ENCODE peak calls at places on chromosomes 4 and X, in four cellular contexts. One of them, this sample, is unnamed.

GRCh38 chrX:17923546-17923945 is 62.4 kb upstream of the RAI2 start:
- DNase-seq in body of pancreas: no peak
- DNase-seq in SK-N-SH: peak; percentile 23
- DNase-seq in HFF-Myc: no peak
- DNase-seq in this sample: peak; percentile 1

GRCh38 chr4:5773271-5773555 is 62.2 kb downstream of the EVC start:
- DNase-seq in SK-N-SH: no peak
- DNase-seq in HFF-Myc: peak; percentile 89
- DNase-seq in body of pancreas: no peak
- DNase-seq in this sample: no peak

GRCh38 chr4:53161475-53162423 is 204.1 kb downstream of the SCFD2 start:
- DNase-seq in SK-N-SH: no peak
- DNase-seq in HFF-Myc: no peak
- DNase-seq in body of pancreas: no peak
- DNase-seq in this sample: no peak

GRCh38 chr4:1393866-1394265 is 12.4 kb downstream of the NKX1-1 start:
- DNase-seq in HFF-Myc: no peak
- DNase-seq in SK-N-SH: no peak
- DNase-seq in body of pancreas: peak; percentile 5
- DNase-seq in this sample: no peak

GRCh38 chr4:185219551-185220344 is 10.3 kb downstream of the SNX25 start:
- DNase-seq in body of pancreas: peak; percentile 56
- DNase-seq in HFF-Myc: no peak
- DNase-seq in SK-N-SH: no peak
- DNase-seq in this sample: peak; percentile 62

GRCh38 chr4:11312389-11312788 is 116.3 kb downstream of the HS3ST1 start:
- DNase-seq in body of pancreas: no peak
- DNase-seq in SK-N-SH: no peak
- DNase-seq in HFF-Myc: no peak
- DNase-seq in this sample: no peak

GRCh38 chr4:120071192-120071795 is 4.6 kb upstream of the MAD2L1 start:
- DNase-seq in HFF-Myc: peak; percentile 46
- DNase-seq in SK-N-SH: peak; percentile 24
- DNase-seq in body of pancreas: peak; percentile 41
- DNase-seq in this sample: peak; percentile 73

GRCh38 chr4:56907489-56908205 is at the start of gene REST:
- DNase-seq in body of pancreas: peak; percentile 79
- DNase-seq in HFF-Myc: no peak
- DNase-seq in SK-N-SH: peak; percentile 92
- DNase-seq in this sample: peak; percentile 85

GRCh38 chrX:38279188-38279587 is 48.1 kb downstream of the RPGR start:
- DNase-seq in body of pancreas: no peak
- DNase-seq in HFF-Myc: no peak
- DNase-seq in SK-N-SH: no peak
- DNase-seq in this sample: no peak

GRCh38 chrX:38214551-38214950 is 6.1 kb downstream of the SRPX start:
- DNase-seq in HFF-Myc: no peak
- DNase-seq in body of pancreas: no peak
- DNase-seq in SK-N-SH: no peak
- DNase-seq in this sample: no peak

GRCh38 chrX:116267511-116268040 is 97.0 kb downstream of the AGTR2 start:
- DNase-seq in HFF-Myc: no peak
- DNase-seq in body of pancreas: no peak
- DNase-seq in SK-N-SH: no peak
- DNase-seq in this sample: no peak

GRCh38 chrX:123648028-123648810 is 84.6 kb downstream of the THOC2 start:
- DNase-seq in body of pancreas: no peak
- DNase-seq in SK-N-SH: no peak
- DNase-seq in HFF-Myc: peak; percentile 5
- DNase-seq in this sample: peak; percentile 3

GRCh38 chr4:155777971-155778710 is 19.3 kb downstream of the GUCY1B1 start:
- DNase-seq in SK-N-SH: no peak
- DNase-seq in body of pancreas: peak; percentile 57
- DNase-seq in HFF-Myc: no peak
- DNase-seq in this sample: no peak

GRCh38 chr4:89158884-89159503 is 47.7 kb downstream of the TIGD2 start:
- DNase-seq in SK-N-SH: peak; percentile 42
- DNase-seq in body of pancreas: no peak
- DNase-seq in HFF-Myc: peak; percentile 24
- DNase-seq in this sample: peak; percentile 23

GRCh38 chr4:177079327-177079726 is 230.3 kb upstream of the NEIL3 start:
- DNase-seq in body of pancreas: no peak
- DNase-seq in SK-N-SH: no peak
- DNase-seq in HFF-Myc: no peak
- DNase-seq in this sample: no peak

GRCh38 chrX:88830113-88830512 is 83.1 kb downstream of the CPXCR1 start:
- DNase-seq in SK-N-SH: no peak
- DNase-seq in body of pancreas: no peak
- DNase-seq in HFF-Myc: no peak
- DNase-seq in this sample: no peak

GRCh38 chr4:5616331-5616950 is 91.9 kb downstream of the EVC2 start:
- DNase-seq in body of pancreas: no peak
- DNase-seq in HFF-Myc: no peak
- DNase-seq in SK-N-SH: no peak
- DNase-seq in this sample: no peak

GRCh38 chr4:154254999-154255398 is 236.6 kb downstream of the DCHS2 start:
- DNase-seq in HFF-Myc: no peak
- DNase-seq in body of pancreas: no peak
- DNase-seq in SK-N-SH: no peak
- DNase-seq in this sample: no peak

GRCh38 chrX:103730746-103731508 is 20.2 kb downstream of the TMEM31 start:
- DNase-seq in SK-N-SH: no peak
- DNase-seq in body of pancreas: no peak
- DNase-seq in HFF-Myc: peak; percentile 24
- DNase-seq in this sample: no peak

DNA sequence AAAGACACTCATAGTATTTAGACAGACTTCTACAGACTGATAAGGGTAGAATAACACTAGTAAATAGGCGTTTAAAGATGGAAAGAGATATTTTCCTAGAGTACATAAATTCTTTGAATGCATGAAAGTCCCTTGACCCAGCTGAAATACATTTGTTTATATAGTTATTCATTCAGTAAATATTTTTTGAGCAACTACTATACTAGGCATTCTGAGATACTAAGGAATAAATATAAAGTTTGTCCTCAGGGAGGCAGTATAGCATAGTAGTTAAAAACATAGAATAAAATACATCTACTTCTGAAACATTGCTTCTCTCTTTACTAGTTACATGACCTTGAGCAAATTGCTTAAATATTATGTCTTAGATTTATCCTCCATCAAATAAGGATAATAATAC is 27.4 kb downstream of the HMGN5 start:
- DNase-seq in body of pancreas: no peak
- DNase-seq in SK-N-SH: no peak
- DNase-seq in HFF-Myc: no peak
- DNase-seq in this sample: peak; percentile 2
- TF ChIP-seq CTCF in body of pancreas: no peak
- TF ChIP-seq CTCF in SK-N-SH: peak; percentile 62
- TF ChIP-seq CTCF in HFF-Myc: no peak
- TF ChIP-seq CTCF in this sample: no peak

GRCh38 chrX:8731579-8732395 is at the start of gene ANOS1:
- DNase-seq in SK-N-SH: peak; percentile 58
- DNase-seq in body of pancreas: peak; percentile 17
- DNase-seq in HFF-Myc: no peak
- DNase-seq in this sample: no peak
- H3K4me3 ChIP-seq in SK-N-SH: no peak within 1 kb of the TSS
- H3K4me3 ChIP-seq in body of pancreas: no peak within 1 kb of the TSS
- H3K4me3 ChIP-seq in HFF-Myc: peak within 1 kb of the TSS; percentile 31
- H3K4me3 ChIP-seq in this sample: no peak within 1 kb of the TSS

GRCh38 chrX:96761566-96761965 is 76.9 kb downstream of the DIAPH2 start:
- DNase-seq in SK-N-SH: no peak
- DNase-seq in body of pancreas: no peak
- DNase-seq in HFF-Myc: no peak
- DNase-seq in this sample: no peak
- TF ChIP-seq CTCF in SK-N-SH: no peak
- TF ChIP-seq CTCF in body of pancreas: no peak
- TF ChIP-seq CTCF in HFF-Myc: no peak
- TF ChIP-seq CTCF in this sample: no peak

DNA sequence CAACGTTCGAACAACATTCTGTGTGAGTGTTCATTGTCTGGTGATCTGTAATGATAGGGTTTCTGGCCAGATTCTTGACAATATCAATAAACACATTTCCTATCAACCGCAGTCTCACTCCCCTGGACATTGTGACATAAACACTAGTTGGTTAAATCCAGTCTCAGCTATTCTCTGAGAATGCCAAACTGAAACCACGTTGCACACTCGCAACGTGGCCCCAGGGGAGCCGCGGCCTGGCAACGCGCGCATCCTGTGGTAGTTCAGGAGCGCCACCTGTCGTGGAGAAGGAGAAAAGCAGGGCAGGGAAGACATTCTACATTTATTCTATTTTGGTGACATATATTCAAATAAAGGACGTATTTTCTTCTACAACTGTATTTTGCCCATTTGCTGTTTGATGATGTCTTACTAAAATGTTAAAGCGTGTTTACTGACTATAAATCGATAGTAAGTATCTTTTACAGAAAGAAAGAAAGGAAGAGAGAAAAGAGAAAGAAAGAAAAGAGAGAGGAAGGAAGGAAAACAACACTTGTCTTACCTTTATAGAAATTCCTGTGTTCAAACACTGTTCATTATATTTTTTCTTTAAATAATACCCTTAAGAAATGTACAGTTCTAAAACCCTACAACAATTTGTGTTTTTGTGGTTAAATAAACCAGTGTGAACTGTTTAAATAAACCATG is 738.3 kb upstream of the FRG1 start:
- DNase-seq in body of pancreas: peak; percentile 61
- DNase-seq in SK-N-SH: peak; percentile 45
- DNase-seq in HFF-Myc: peak; percentile 29
- DNase-seq in this sample: peak; percentile 1
- H3K4me3 ChIP-seq in body of pancreas: no peak overlapping the region
- H3K4me3 ChIP-seq in SK-N-SH: peak overlapping the region; percentile 53
- H3K4me3 ChIP-seq in HFF-Myc: no peak overlapping the region
- H3K4me3 ChIP-seq in this sample: no peak overlapping the region

GRCh38 chr4:3514806-3515421 is 17.3 kb downstream of the LRPAP1 start:
- DNase-seq in SK-N-SH: no peak
- DNase-seq in body of pancreas: no peak
- DNase-seq in HFF-Myc: no peak
- DNase-seq in this sample: no peak
- TF ChIP-seq CTCF in SK-N-SH: peak; percentile 30
- TF ChIP-seq CTCF in body of pancreas: no peak
- TF ChIP-seq CTCF in HFF-Myc: peak; percentile 30
- TF ChIP-seq CTCF in this sample: no peak

DNA sequence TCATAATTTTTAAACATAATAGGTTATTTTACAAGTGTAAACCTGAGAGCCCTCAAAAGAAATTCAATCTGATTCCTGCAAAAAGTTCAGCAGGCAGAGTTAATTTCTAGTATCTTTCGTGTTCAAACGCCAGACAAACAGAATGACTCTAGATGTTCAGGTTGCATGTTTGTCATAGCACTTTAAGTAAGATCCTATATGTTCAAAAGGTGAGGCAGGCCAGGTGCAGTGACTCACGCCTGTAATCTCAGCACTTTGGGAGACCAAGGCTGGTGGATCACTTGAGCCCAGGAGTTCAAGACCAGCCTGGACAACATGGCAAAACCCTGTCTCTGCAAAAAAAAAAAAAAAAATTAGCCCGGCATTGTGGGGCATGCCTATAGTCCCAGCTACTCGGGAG is 1.1 kb upstream of the RASSF6 start:
- DNase-seq in SK-N-SH: no peak
- DNase-seq in body of pancreas: no peak
- DNase-seq in HFF-Myc: no peak
- DNase-seq in this sample: no peak
- H3K4me3 ChIP-seq in SK-N-SH: no peak overlapping the region
- H3K4me3 ChIP-seq in body of pancreas: no peak overlapping the region
- H3K4me3 ChIP-seq in HFF-Myc: no peak overlapping the region
- H3K4me3 ChIP-seq in this sample: no peak overlapping the region

DNA sequence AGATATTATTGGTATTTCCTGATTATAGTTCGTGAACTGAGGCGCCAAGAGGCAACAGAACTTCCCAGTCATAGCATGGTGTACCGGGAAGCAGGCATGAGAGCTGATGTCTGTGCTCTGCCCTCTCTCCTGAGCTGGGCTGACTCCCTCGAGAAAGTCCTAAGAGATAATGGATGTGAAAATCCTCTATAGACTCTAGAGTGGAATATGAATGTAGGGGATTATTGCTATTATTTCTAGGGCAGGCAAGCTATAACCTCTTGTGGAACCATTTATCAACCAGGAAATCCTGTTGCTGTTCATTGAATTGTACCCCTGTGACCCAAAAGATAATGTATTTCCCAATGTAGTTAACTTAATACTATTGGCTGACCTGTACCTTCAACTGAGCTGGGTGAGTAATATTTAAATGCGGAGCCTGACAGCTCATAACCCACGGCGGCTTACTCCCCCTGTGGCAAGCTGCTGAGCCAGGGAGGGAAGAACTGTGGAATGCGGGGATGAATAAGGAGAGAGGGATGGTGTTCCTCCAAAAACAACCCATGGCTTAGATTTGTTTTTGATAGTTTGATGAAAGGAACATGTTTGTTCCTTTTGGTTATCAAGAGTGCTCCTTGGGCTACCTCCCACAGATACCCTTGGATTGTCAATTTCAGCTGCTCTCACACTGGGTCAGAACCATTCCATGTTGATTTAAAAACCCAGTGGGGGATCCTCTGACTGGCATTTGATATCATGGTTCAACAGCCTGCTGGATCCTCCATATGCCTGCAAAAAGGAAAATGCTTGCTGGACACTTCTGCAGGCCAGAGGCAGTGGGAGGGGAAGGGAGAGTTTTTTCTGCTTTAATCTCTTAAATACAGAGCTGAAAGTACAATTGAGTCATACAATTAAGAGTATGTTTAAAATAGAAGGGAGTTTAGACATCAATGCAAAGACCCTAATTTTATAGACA is 339.0 kb upstream of the BOD1L1 start:
- DNase-seq in body of pancreas: no peak
- DNase-seq in HFF-Myc: peak; percentile 22
- DNase-seq in SK-N-SH: no peak
- DNase-seq in this sample: no peak
- TF ChIP-seq CTCF in body of pancreas: no peak
- TF ChIP-seq CTCF in HFF-Myc: no peak
- TF ChIP-seq CTCF in SK-N-SH: peak; percentile 30
- TF ChIP-seq CTCF in this sample: no peak

DNA sequence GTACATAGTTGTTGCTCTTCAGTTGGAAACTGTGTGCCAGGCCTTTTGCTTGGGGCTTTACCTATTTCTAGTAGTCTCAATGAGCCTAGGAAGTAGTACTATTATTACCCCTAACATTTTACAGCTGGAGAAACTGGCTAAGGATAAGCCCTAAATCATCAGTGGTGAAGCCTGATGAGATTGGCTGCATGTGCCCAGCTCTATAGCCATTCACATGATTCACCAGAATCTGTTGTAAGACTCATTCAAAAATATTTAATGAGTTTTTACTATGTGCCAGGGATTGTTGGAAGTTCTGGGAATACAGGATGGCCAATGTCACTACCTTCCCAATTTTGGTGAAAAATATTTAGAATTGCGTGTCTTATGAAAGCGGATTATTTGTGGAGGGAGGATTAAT is 2.8 kb downstream of the KIT start:
- DNase-seq in body of pancreas: no peak
- DNase-seq in HFF-Myc: no peak
- DNase-seq in SK-N-SH: no peak
- DNase-seq in this sample: no peak
- H3K4me3 ChIP-seq in body of pancreas: no peak overlapping the region
- H3K4me3 ChIP-seq in HFF-Myc: no peak overlapping the region
- H3K4me3 ChIP-seq in SK-N-SH: no peak overlapping the region
- H3K4me3 ChIP-seq in this sample: no peak overlapping the region